ENCODE peak calls at places on chromosomes 16 and 17, in seven cellular contexts. T is GM10248; Z is EL; N is activated T-helper 1 cell treated with anti-CD3 and anti-CD28 coated beads, Interleukin-2, amount 50 U/mL, for 16 hours; E is non-pigmented ciliary epithelial cell; K is OCI-LY7; F is T-cell. O is an unnamed sample.

GRCh38 chr17:43720311-43721060 is 38.1 kb downstream of the SOST start:
- DNase-seq in T (peak), Z (peak), N (peak), E (no peak), K (peak), F (peak), O (peak)

GRCh38 chr17:69485901-69486643 is 71.6 kb downstream of the MAP2K6 start:
- DNase-seq in T (no peak), Z (no peak), N (no peak), E (no peak), K (no peak), F (no peak), O (no peak)

GRCh38 chr17:34242553-34242952 is 12.5 kb upstream of the CCL2 start:
- DNase-seq in T (no peak), Z (no peak), N (no peak), E (no peak), K (peak), F (no peak), O (no peak)

GRCh38 chr17:42288078-42288984 is at the start of gene STAT5A:
- DNase-seq in T (peak), Z (peak), N (peak), E (no peak), K (peak), F (peak), O (peak)

GRCh38 chr16:53502331-53503269 is at the start of gene AKTIP:
- DNase-seq in T (peak), Z (peak), N (no peak), E (no peak), K (peak), F (no peak), O (no peak)

GRCh38 chr16:56869513-56870270 is 4.7 kb downstream of the SLC12A3 start:
- DNase-seq in T (peak), Z (peak), N (no peak), E (no peak), K (peak), F (no peak), O (no peak)

GRCh38 chr17:57506253-57506911 is 238.7 kb downstream of the CCDC182 start:
- DNase-seq in T (no peak), Z (no peak), N (no peak), E (no peak), K (no peak), F (no peak), O (no peak)

GRCh38 chr16:85283305-85284050 is 171.2 kb upstream of the CIBAR2 start:
- DNase-seq in T (no peak), Z (no peak), N (no peak), E (no peak), K (no peak), F (no peak), O (no peak)

GRCh38 chr16:84959784-84960417 is 51.4 kb downstream of the ZDHHC7 start:
- DNase-seq in T (no peak), Z (no peak), N (no peak), E (no peak), K (no peak), F (no peak), O (no peak)

GRCh38 chr17:81324177-81324905 is 29.2 kb upstream of the SLC38A10 start:
- DNase-seq in T (no peak), Z (no peak), N (no peak), E (no peak), K (no peak), F (no peak), O (no peak)

GRCh38 chr16:75251280-75252048 is at the start of gene BCAR1:
- DNase-seq in T (peak), Z (peak), N (no peak), E (peak), K (peak), F (no peak), O (no peak)

GRCh38 chr17:1006054-1006453 is 9.1 kb downstream of the TIMM22 start:
- DNase-seq in T (no peak), Z (no peak), N (no peak), E (no peak), K (no peak), F (no peak), O (no peak)

GRCh38 chr17:82531431-82531881 is 11.9 kb downstream of the FOXK2 start:
- DNase-seq in T (no peak), Z (peak), N (no peak), E (peak), K (no peak), F (no peak), O (no peak)

GRCh38 chr16:66443269-66443652 is 16.2 kb downstream of the BEAN1 start:
- DNase-seq in T (no peak), Z (no peak), N (no peak), E (no peak), K (no peak), F (no peak), O (no peak)

GRCh38 chr17:48051278-48051677 is 3.1 kb downstream of the NFE2L1 start:
- DNase-seq in T (no peak), Z (no peak), N (no peak), E (no peak), K (no peak), F (no peak), O (no peak)

GRCh38 chr16:24139282-24139681 is 116.9 kb upstream of the CACNG3 start:
- DNase-seq in T (no peak), Z (no peak), N (no peak), E (no peak), K (no peak), F (no peak), O (no peak)

GRCh38 chr16:716250-716607 is 1.3 kb downstream of the METRN start:
- DNase-seq in T (no peak), Z (peak), N (no peak), E (no peak), K (no peak), F (no peak), O (no peak)

GRCh38 chr16:14291941-14292825 is 221.1 kb downstream of the MRTFB start:
- DNase-seq in T (no peak), Z (no peak), N (no peak), E (no peak), K (no peak), F (no peak), O (no peak)

GRCh38 chr17:37047631-37048104 is 98.9 kb downstream of the AATF start:
- DNase-seq in T (peak), Z (peak), N (peak), E (peak), K (peak), F (peak), O (peak)

GRCh38 chr17:50976951-50977472 is 110.9 kb upstream of the TOB1 start:
- DNase-seq in T (no peak), Z (no peak), N (no peak), E (no peak), K (no peak), F (no peak), O (no peak)

GRCh38 chr17:61139219-61139618 is 260.4 kb upstream of the TBX2 start:
- DNase-seq in T (peak), Z (peak), N (peak), E (peak), K (peak), F (peak), O (peak)

GRCh38 chr17:50258647-50259483 is 15.4 kb upstream of the TMEM92 start:
- DNase-seq in T (peak), Z (no peak), N (no peak), E (no peak), K (no peak), F (no peak), O (no peak)

GRCh38 chr17:39602533-39603303 is 5.0 kb downstream of the NEUROD2 start:
- DNase-seq in T (no peak), Z (no peak), N (no peak), E (no peak), K (no peak), F (no peak), O (no peak)

GRCh38 chr17:1484060-1484535 is 8.4 kb downstream of the MYO1C start:
- DNase-seq in T (no peak), Z (no peak), N (no peak), E (no peak), K (no peak), F (no peak), O (no peak)

GRCh38 chr17:55172612-55173011 is 92.1 kb upstream of the HLF start:
- DNase-seq in T (no peak), Z (no peak), N (no peak), E (no peak), K (no peak), F (no peak), O (no peak)

GRCh38 chr17:30236807-30237206 is 1.3 kb upstream of the SLC6A4 start:
- DNase-seq in T (peak), Z (peak), N (no peak), E (no peak), K (no peak), F (no peak), O (no peak)

GRCh38 chr16:28501258-28502232 is 5.1 kb downstream of the IL27 start:
- DNase-seq in T (no peak), Z (no peak), N (no peak), E (no peak), K (no peak), F (no peak), O (no peak)

GRCh38 chr16:89019511-89019910 is 42.5 kb upstream of the CBFA2T3 start:
- DNase-seq in T (no peak), Z (no peak), N (no peak), E (no peak), K (no peak), F (no peak), O (no peak)

O was measured in effector memory CD8-positive, alpha-beta T cell.